ENCODE peak calls at places on chromosomes 16 and 17, in nine cellular contexts. One of them, this sample, is unnamed.

GRCh38 chr16:37511-37910 is 15.9 kb downstream of the POLR3K start:
- DNase-seq in NCI-H1694 treated with DMSO at 0.1 percent for 48 hours: no peak
- DNase-seq in NCI-H2227 treated with DMSO at 0.1 percent for 48 hours: no peak
- DNase-seq in EL: no peak
- DNase-seq in tibial artery: no peak
- DNase-seq in naive thymus-derived CD8-positive, alpha-beta T cell: no peak
- DNase-seq in H1: no peak
- DNase-seq in stimulated activated CD4-positive, alpha-beta T cell treated with anti-CD3 and anti-CD28 coated beads, Interleukin-4, amount 100 ng/mL, for 4 hours: no peak
- DNase-seq in OCI-M1: no peak
- DNase-seq in this sample: no peak

GRCh38 chr16:67326472-67327309 is at the start of the genes KCTD19 and LRRC36:
- DNase-seq in tibial artery: peak; percentile 69
- DNase-seq in naive thymus-derived CD8-positive, alpha-beta T cell: peak; percentile 58
- DNase-seq in EL: peak; percentile 67
- DNase-seq in NCI-H2227 treated with DMSO at 0.1 percent for 48 hours: peak; percentile 63
- DNase-seq in OCI-M1: peak; percentile 25
- DNase-seq in stimulated activated CD4-positive, alpha-beta T cell treated with anti-CD3 and anti-CD28 coated beads, Interleukin-4, amount 100 ng/mL, for 4 hours: peak; percentile 57
- DNase-seq in H1: peak; percentile 100
- DNase-seq in NCI-H1694 treated with DMSO at 0.1 percent for 48 hours: peak; percentile 39
- DNase-seq in this sample: peak; percentile 79

GRCh38 chr16:58866935-58867334 is 132.8 kb upstream of the GOT2 start:
- DNase-seq in EL: no peak
- DNase-seq in NCI-H1694 treated with DMSO at 0.1 percent for 48 hours: no peak
- DNase-seq in naive thymus-derived CD8-positive, alpha-beta T cell: no peak
- DNase-seq in tibial artery: no peak
- DNase-seq in stimulated activated CD4-positive, alpha-beta T cell treated with anti-CD3 and anti-CD28 coated beads, Interleukin-4, amount 100 ng/mL, for 4 hours: no peak
- DNase-seq in NCI-H2227 treated with DMSO at 0.1 percent for 48 hours: no peak
- DNase-seq in OCI-M1: no peak
- DNase-seq in H1: no peak
- DNase-seq in this sample: no peak

GRCh38 chr17:64331366-64331765 is 59.3 kb downstream of the PECAM1 start:
- DNase-seq in NCI-H1694 treated with DMSO at 0.1 percent for 48 hours: no peak
- DNase-seq in NCI-H2227 treated with DMSO at 0.1 percent for 48 hours: no peak
- DNase-seq in OCI-M1: no peak
- DNase-seq in EL: no peak
- DNase-seq in stimulated activated CD4-positive, alpha-beta T cell treated with anti-CD3 and anti-CD28 coated beads, Interleukin-4, amount 100 ng/mL, for 4 hours: no peak
- DNase-seq in tibial artery: no peak
- DNase-seq in H1: no peak
- DNase-seq in naive thymus-derived CD8-positive, alpha-beta T cell: no peak
- DNase-seq in this sample: no peak

GRCh38 chr16:80803341-80804060 is 897 bp downstream of the CDYL2 start:
- DNase-seq in EL: peak; percentile 18
- DNase-seq in stimulated activated CD4-positive, alpha-beta T cell treated with anti-CD3 and anti-CD28 coated beads, Interleukin-4, amount 100 ng/mL, for 4 hours: peak; percentile 46
- DNase-seq in NCI-H2227 treated with DMSO at 0.1 percent for 48 hours: no peak
- DNase-seq in NCI-H1694 treated with DMSO at 0.1 percent for 48 hours: no peak
- DNase-seq in H1: peak; percentile 81
- DNase-seq in naive thymus-derived CD8-positive, alpha-beta T cell: no peak
- DNase-seq in tibial artery: no peak
- DNase-seq in OCI-M1: no peak
- DNase-seq in this sample: peak; percentile 35

GRCh38 chr16:84178146-84178765 is 8.6 kb downstream of the TAF1C start:
- DNase-seq in H1: no peak
- DNase-seq in EL: no peak
- DNase-seq in stimulated activated CD4-positive, alpha-beta T cell treated with anti-CD3 and anti-CD28 coated beads, Interleukin-4, amount 100 ng/mL, for 4 hours: no peak
- DNase-seq in NCI-H1694 treated with DMSO at 0.1 percent for 48 hours: no peak
- DNase-seq in tibial artery: no peak
- DNase-seq in naive thymus-derived CD8-positive, alpha-beta T cell: no peak
- DNase-seq in NCI-H2227 treated with DMSO at 0.1 percent for 48 hours: no peak
- DNase-seq in OCI-M1: no peak
- DNase-seq in this sample: no peak

GRCh38 chr17:62882878-62883277 is 74.8 kb upstream of the MARCHF10 start:
- DNase-seq in stimulated activated CD4-positive, alpha-beta T cell treated with anti-CD3 and anti-CD28 coated beads, Interleukin-4, amount 100 ng/mL, for 4 hours: no peak
- DNase-seq in NCI-H1694 treated with DMSO at 0.1 percent for 48 hours: no peak
- DNase-seq in H1: no peak
- DNase-seq in EL: peak; percentile 16
- DNase-seq in naive thymus-derived CD8-positive, alpha-beta T cell: no peak
- DNase-seq in NCI-H2227 treated with DMSO at 0.1 percent for 48 hours: no peak
- DNase-seq in OCI-M1: peak; percentile 22
- DNase-seq in tibial artery: no peak
- DNase-seq in this sample: no peak

GRCh38 chr16:68005786-68006286 is 6.6 kb upstream of the DPEP2 start:
- DNase-seq in NCI-H2227 treated with DMSO at 0.1 percent for 48 hours: no peak
- DNase-seq in H1: no peak
- DNase-seq in naive thymus-derived CD8-positive, alpha-beta T cell: peak; percentile 67
- DNase-seq in EL: no peak
- DNase-seq in OCI-M1: peak; percentile 87
- DNase-seq in tibial artery: no peak
- DNase-seq in stimulated activated CD4-positive, alpha-beta T cell treated with anti-CD3 and anti-CD28 coated beads, Interleukin-4, amount 100 ng/mL, for 4 hours: no peak
- DNase-seq in NCI-H1694 treated with DMSO at 0.1 percent for 48 hours: no peak
- DNase-seq in this sample: no peak

GRCh38 chr17:27630607-27631408 is at the start of gene LGALS9:
- DNase-seq in H1: no peak
- DNase-seq in stimulated activated CD4-positive, alpha-beta T cell treated with anti-CD3 and anti-CD28 coated beads, Interleukin-4, amount 100 ng/mL, for 4 hours: no peak
- DNase-seq in NCI-H1694 treated with DMSO at 0.1 percent for 48 hours: no peak
- DNase-seq in NCI-H2227 treated with DMSO at 0.1 percent for 48 hours: no peak
- DNase-seq in EL: peak; percentile 59
- DNase-seq in OCI-M1: peak; percentile 94
- DNase-seq in naive thymus-derived CD8-positive, alpha-beta T cell: peak; percentile 15
- DNase-seq in tibial artery: no peak
- DNase-seq in this sample: no peak

GRCh38 chr17:29158096-29158495 is 22.1 kb downstream of the MYO18A start:
- DNase-seq in OCI-M1: no peak
- DNase-seq in EL: peak; percentile 41
- DNase-seq in stimulated activated CD4-positive, alpha-beta T cell treated with anti-CD3 and anti-CD28 coated beads, Interleukin-4, amount 100 ng/mL, for 4 hours: no peak
- DNase-seq in H1: no peak
- DNase-seq in NCI-H2227 treated with DMSO at 0.1 percent for 48 hours: no peak
- DNase-seq in tibial artery: no peak
- DNase-seq in naive thymus-derived CD8-positive, alpha-beta T cell: no peak
- DNase-seq in NCI-H1694 treated with DMSO at 0.1 percent for 48 hours: no peak
- DNase-seq in this sample: no peak

GRCh38 chr16:22397459-22397858 is 23.0 kb upstream of the CDR2 start:
- DNase-seq in NCI-H1694 treated with DMSO at 0.1 percent for 48 hours: no peak
- DNase-seq in tibial artery: no peak
- DNase-seq in NCI-H2227 treated with DMSO at 0.1 percent for 48 hours: no peak
- DNase-seq in stimulated activated CD4-positive, alpha-beta T cell treated with anti-CD3 and anti-CD28 coated beads, Interleukin-4, amount 100 ng/mL, for 4 hours: no peak
- DNase-seq in OCI-M1: no peak
- DNase-seq in H1: no peak
- DNase-seq in EL: peak; percentile 96
- DNase-seq in naive thymus-derived CD8-positive, alpha-beta T cell: no peak
- DNase-seq in this sample: no peak

GRCh38 chr17:1486802-1487695 is 5.4 kb downstream of the MYO1C start:
- DNase-seq in NCI-H1694 treated with DMSO at 0.1 percent for 48 hours: no peak
- DNase-seq in EL: peak; percentile 80
- DNase-seq in tibial artery: peak; percentile 96
- DNase-seq in H1: peak; percentile 79
- DNase-seq in NCI-H2227 treated with DMSO at 0.1 percent for 48 hours: no peak
- DNase-seq in stimulated activated CD4-positive, alpha-beta T cell treated with anti-CD3 and anti-CD28 coated beads, Interleukin-4, amount 100 ng/mL, for 4 hours: peak; percentile 64
- DNase-seq in naive thymus-derived CD8-positive, alpha-beta T cell: peak; percentile 77
- DNase-seq in OCI-M1: no peak
- DNase-seq in this sample: peak; percentile 74